ENCODE peak calls at places on chromosome 7, in seven cellular contexts. B, T, F, E, X, R and W are unnamed samples.
A peak's percentile ranks its signal among the peaks of the same experiment; 100 is the strongest.

GRCh38 chr7:45685619-45686240 is 111.6 kb downstream of the ADCY1 start:
- DNase-seq in B (no peak), T (no peak), F (no peak), E (no peak), X (no peak), R (no peak), W (no peak)

GRCh38 chr7:30660331-30661255 is 21.7 kb downstream of the CRHR2 start:
- DNase-seq in B (peak; percentile 88), T (no peak), F (peak; percentile 17), E (no peak), X (no peak), R (no peak), W (no peak)

GRCh38 chr7:55132890-55133551 is 114.2 kb downstream of the EGFR start:
- DNase-seq in B (no peak), T (no peak), F (no peak), E (no peak), X (peak; percentile 89), R (peak; percentile 98), W (no peak)

GRCh38 chr7:70598976-70599375 is 533.0 kb upstream of the GALNT17 start:
- DNase-seq in B (peak; percentile 83), T (no peak), F (no peak), E (no peak), X (no peak), R (no peak), W (no peak)

GRCh38 chr7:24926623-24927539 is 53.1 kb downstream of the OSBPL3 start:
- DNase-seq in B (no peak), T (no peak), F (no peak), E (no peak), X (no peak), R (peak; percentile 61), W (no peak)

GRCh38 chr7:152520861-152521302 is 85.1 kb upstream of the KMT2C start:
- DNase-seq in B (no peak), T (no peak), F (no peak), E (no peak), X (no peak), R (peak; percentile 34), W (no peak)

GRCh38 chr7:91397099-91397498 is 132.9 kb downstream of the FZD1 start:
- DNase-seq in B (no peak), T (no peak), F (no peak), E (no peak), X (no peak), R (no peak), W (no peak)

GRCh38 chr7:114919587-114919986 is 2.3 kb upstream of the MDFIC start:
- DNase-seq in B (no peak), T (no peak), F (no peak), E (no peak), X (no peak), R (no peak), W (no peak)

GRCh38 chr7:100191775-100192174 is 14.1 kb downstream of the STAG3 start:
- DNase-seq in B (no peak), T (no peak), F (no peak), E (no peak), X (no peak), R (peak; percentile 36), W (no peak)

GRCh38 chr7:115300228-115300870 is 378.5 kb downstream of the MDFIC start:
- DNase-seq in B (no peak), T (no peak), F (no peak), E (no peak), X (no peak), R (peak; percentile 29), W (no peak)

GRCh38 chr7:19620470-19620869 is 88.4 kb downstream of the POLR1F start:
- DNase-seq in B (no peak), T (no peak), F (no peak), E (no peak), X (no peak), R (peak; percentile 16), W (no peak)

GRCh38 chr7:21076054-21076453 is 289.4 kb upstream of the SP8 start:
- DNase-seq in B (peak; percentile 95), T (no peak), F (no peak), E (no peak), X (no peak), R (no peak), W (no peak)

GRCh38 chr7:156474241-156474743 is 166.3 kb upstream of the RNF32 start:
- DNase-seq in B (no peak), T (no peak), F (no peak), E (no peak), X (no peak), R (peak; percentile 47), W (no peak)

GRCh38 chr7:139094596-139094995 is 14.9 kb downstream of the ZC3HAV1 start:
- DNase-seq in B (no peak), T (no peak), F (no peak), E (no peak), X (no peak), R (peak; percentile 52), W (no peak)

GRCh38 chr7:97145068-97145467 is 27.6 kb downstream of the SDHAF3 start:
- DNase-seq in B (peak; percentile 11), T (no peak), F (no peak), E (no peak), X (no peak), R (peak; percentile 54), W (no peak)

GRCh38 chr7:139936760-139937310 is 107.8 kb downstream of the TBXAS1 start:
- DNase-seq in B (no peak), T (no peak), F (no peak), E (no peak), X (no peak), R (peak; percentile 95), W (no peak)

GRCh38 chr7:156480671-156481070 is 159.9 kb upstream of the RNF32 start:
- DNase-seq in B (no peak), T (no peak), F (no peak), E (no peak), X (no peak), R (no peak), W (no peak)

GRCh38 chr7:79055722-79056415 is 397.6 kb downstream of the MAGI2 start:
- DNase-seq in B (peak; percentile 76), T (no peak), F (no peak), E (no peak), X (peak; percentile 63), R (peak; percentile 5), W (peak; percentile 75)

GRCh38 chr7:70325509-70326101 is 727.3 kb downstream of the AUTS2 start:
- DNase-seq in B (no peak), T (no peak), F (no peak), E (no peak), X (no peak), R (peak; percentile 41), W (no peak)

GRCh38 chr7:155258233-155258575 is 39.5 kb upstream of the INSIG1 start:
- DNase-seq in B (no peak), T (no peak), F (no peak), E (no peak), X (no peak), R (peak; percentile 92), W (no peak)

GRCh38 chr7:122268101-122268500 is 36.4 kb downstream of the FEZF1 start:
- DNase-seq in B (no peak), T (no peak), F (no peak), E (no peak), X (no peak), R (no peak), W (no peak)

GRCh38 chr7:37151741-37152413 is 296.8 kb downstream of the ELMO1 start:
- DNase-seq in B (no peak), T (no peak), F (no peak), E (no peak), X (no peak), R (no peak), W (no peak)

GRCh38 chr7:78195281-78195680 is 396.7 kb downstream of the PHTF2 start:
- DNase-seq in B (no peak), T (no peak), F (no peak), E (no peak), X (no peak), R (peak; percentile 68), W (no peak)